ENCODE peak calls at places on chromosomes 12 and 14, in ten cellular contexts. One of them, this sample, is unnamed.

GRCh38 chr12:73421832-73422231 is 1115.8 kb upstream of the ATXN7L3B start:
- DNase-seq in uterus: no peak
- DNase-seq in ovary: no peak
- DNase-seq in fibroblast of lung: no peak
- DNase-seq in breast epithelium: no peak
- DNase-seq in endodermal cell: no peak
- DNase-seq in cardiac muscle cell: no peak
- DNase-seq in body of pancreas: no peak
- DNase-seq in adrenal gland: no peak
- DNase-seq in spleen: no peak
- DNase-seq in this sample: no peak

GRCh38 chr14:54718046-54718445 is 151.1 kb downstream of the SAMD4A start:
- DNase-seq in uterus: no peak
- DNase-seq in ovary: no peak
- DNase-seq in fibroblast of lung: peak; percentile 70
- DNase-seq in breast epithelium: no peak
- DNase-seq in endodermal cell: no peak
- DNase-seq in cardiac muscle cell: no peak
- DNase-seq in body of pancreas: no peak
- DNase-seq in adrenal gland: no peak
- DNase-seq in spleen: no peak
- DNase-seq in this sample: no peak

GRCh38 chr14:75803768-75804167 is 142.7 kb downstream of the TTLL5 start:
- DNase-seq in uterus: no peak
- DNase-seq in ovary: no peak
- DNase-seq in fibroblast of lung: no peak
- DNase-seq in breast epithelium: no peak
- DNase-seq in endodermal cell: no peak
- DNase-seq in cardiac muscle cell: peak; percentile 74
- DNase-seq in body of pancreas: no peak
- DNase-seq in adrenal gland: no peak
- DNase-seq in spleen: no peak
- DNase-seq in this sample: no peak

GRCh38 chr14:61569783-61570182 is 125.5 kb upstream of the HIF1A start:
- DNase-seq in uterus: no peak
- DNase-seq in ovary: no peak
- DNase-seq in fibroblast of lung: peak; percentile 92
- DNase-seq in breast epithelium: peak; percentile 66
- DNase-seq in endodermal cell: peak; percentile 17
- DNase-seq in cardiac muscle cell: peak; percentile 97
- DNase-seq in body of pancreas: peak; percentile 71
- DNase-seq in adrenal gland: peak; percentile 72
- DNase-seq in spleen: peak; percentile 86
- DNase-seq in this sample: no peak

GRCh38 chr12:131499864-131500190 is 211.1 kb upstream of the SFSWAP start:
- DNase-seq in uterus: no peak
- DNase-seq in ovary: no peak
- DNase-seq in fibroblast of lung: no peak
- DNase-seq in breast epithelium: no peak
- DNase-seq in endodermal cell: no peak
- DNase-seq in cardiac muscle cell: no peak
- DNase-seq in body of pancreas: no peak
- DNase-seq in adrenal gland: no peak
- DNase-seq in spleen: no peak
- DNase-seq in this sample: no peak

GRCh38 chr14:87632796-87633195 is 360.2 kb downstream of the GALC start:
- DNase-seq in uterus: no peak
- DNase-seq in ovary: no peak
- DNase-seq in fibroblast of lung: no peak
- DNase-seq in breast epithelium: no peak
- DNase-seq in endodermal cell: no peak
- DNase-seq in cardiac muscle cell: no peak
- DNase-seq in body of pancreas: no peak
- DNase-seq in adrenal gland: no peak
- DNase-seq in spleen: no peak
- DNase-seq in this sample: no peak

GRCh38 chr14:100438678-100439592 is 115.8 kb downstream of the SLC25A47 start:
- DNase-seq in uterus: peak; percentile 45
- DNase-seq in ovary: no peak
- DNase-seq in fibroblast of lung: peak; percentile 47
- DNase-seq in breast epithelium: peak; percentile 82
- DNase-seq in endodermal cell: peak; percentile 50
- DNase-seq in cardiac muscle cell: peak; percentile 50
- DNase-seq in body of pancreas: peak; percentile 31
- DNase-seq in adrenal gland: peak; percentile 90
- DNase-seq in spleen: no peak
- DNase-seq in this sample: peak; percentile 46

GRCh38 chr12:119307747-119308146 is 26.8 kb upstream of the CCDC60 start:
- DNase-seq in uterus: no peak
- DNase-seq in ovary: no peak
- DNase-seq in fibroblast of lung: no peak
- DNase-seq in breast epithelium: no peak
- DNase-seq in endodermal cell: no peak
- DNase-seq in cardiac muscle cell: no peak
- DNase-seq in body of pancreas: no peak
- DNase-seq in adrenal gland: no peak
- DNase-seq in spleen: no peak
- DNase-seq in this sample: no peak

DNA sequence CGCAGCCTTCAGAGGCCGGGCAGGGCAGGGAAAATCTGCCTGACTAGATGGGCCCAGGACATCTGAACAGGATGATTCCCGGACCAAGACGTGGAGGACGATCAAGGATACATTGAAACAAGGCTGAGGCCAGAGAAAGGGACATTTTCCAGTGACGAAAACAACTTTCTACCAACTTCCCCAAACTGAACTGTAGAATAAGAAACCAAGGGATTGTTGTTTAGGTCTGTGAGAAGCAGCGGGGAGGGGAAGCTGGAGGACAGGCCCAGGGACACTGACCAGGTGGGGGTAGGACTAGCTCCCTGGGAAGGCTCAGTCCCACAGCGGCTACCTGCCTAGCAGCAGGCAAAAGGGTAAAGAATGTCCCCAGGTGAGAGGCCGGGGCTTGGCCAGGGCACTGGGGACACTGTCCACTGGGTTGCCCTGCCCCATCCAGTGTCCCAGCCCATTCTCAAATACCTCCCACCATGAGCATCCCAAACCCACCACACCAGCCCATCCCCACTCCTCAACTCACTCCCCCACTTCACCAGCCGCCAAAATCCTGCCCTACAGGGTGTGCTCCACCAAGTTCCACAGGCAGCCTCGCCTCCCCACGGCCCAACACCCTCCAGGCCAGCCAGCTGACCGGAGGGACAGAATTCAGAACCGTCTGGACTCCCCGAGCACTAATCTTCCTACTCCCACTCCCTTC is 984 bp downstream of the TNFRSF1A start:
- DNase-seq in uterus: peak; percentile 30
- DNase-seq in ovary: no peak
- DNase-seq in fibroblast of lung: no peak
- DNase-seq in breast epithelium: no peak
- DNase-seq in endodermal cell: peak; percentile 68
- DNase-seq in cardiac muscle cell: no peak
- DNase-seq in body of pancreas: peak; percentile 10
- DNase-seq in adrenal gland: no peak
- DNase-seq in spleen: peak; percentile 85
- DNase-seq in this sample: no peak
- H3K4me1 ChIP-seq in uterus: peaks cover 23% of the 10 kb centered on the region
- H3K4me1 ChIP-seq in ovary: peaks cover 19% of the 10 kb centered on the region
- H3K4me1 ChIP-seq in fibroblast of lung: peaks cover 41% of the 10 kb centered on the region
- H3K4me1 ChIP-seq in breast epithelium: peaks cover 16% of the 10 kb centered on the region
- H3K4me1 ChIP-seq in endodermal cell: peaks cover 15% of the 10 kb centered on the region
- H3K4me1 ChIP-seq in cardiac muscle cell: peaks cover 39% of the 10 kb centered on the region
- H3K4me1 ChIP-seq in body of pancreas: peaks cover 62% of the 10 kb centered on the region
- H3K4me1 ChIP-seq in adrenal gland: peaks cover 53% of the 10 kb centered on the region
- H3K4me1 ChIP-seq in spleen: peaks cover 84% of the 10 kb centered on the region
- H3K4me1 ChIP-seq in this sample: peaks cover 19% of the 10 kb centered on the region

DNA sequence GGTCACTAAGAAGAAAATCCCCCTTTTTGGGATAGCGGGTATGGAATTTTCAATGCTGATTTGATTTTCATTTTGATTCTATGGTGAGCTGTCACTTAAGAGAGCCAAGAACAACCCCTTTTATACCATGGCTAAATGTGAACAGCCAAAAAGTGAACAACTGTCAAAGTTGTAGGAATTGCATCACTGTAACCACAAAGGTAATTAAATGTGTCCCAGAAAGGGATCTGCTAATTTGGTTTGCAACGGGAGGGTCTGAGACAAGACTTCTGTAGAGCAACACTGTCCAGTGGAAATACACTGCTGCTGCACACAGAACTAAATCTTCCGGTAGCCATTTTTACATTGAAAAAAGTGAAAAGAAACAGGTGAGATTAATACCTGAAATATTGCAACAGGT is 14.6 kb downstream of the CHST11 start:
- DNase-seq in uterus: no peak
- DNase-seq in ovary: no peak
- DNase-seq in fibroblast of lung: no peak
- DNase-seq in breast epithelium: no peak
- DNase-seq in endodermal cell: no peak
- DNase-seq in cardiac muscle cell: no peak
- DNase-seq in body of pancreas: no peak
- DNase-seq in adrenal gland: no peak
- DNase-seq in spleen: no peak
- DNase-seq in this sample: no peak
- H3K4me3 ChIP-seq in uterus: no peak overlapping the region
- H3K4me3 ChIP-seq in ovary: no peak overlapping the region
- H3K4me3 ChIP-seq in fibroblast of lung: no peak overlapping the region
- H3K4me3 ChIP-seq in breast epithelium: no peak overlapping the region
- H3K4me3 ChIP-seq in endodermal cell: no peak overlapping the region
- H3K4me3 ChIP-seq in cardiac muscle cell: no peak overlapping the region
- H3K4me3 ChIP-seq in body of pancreas: no peak overlapping the region
- H3K4me3 ChIP-seq in adrenal gland: no peak overlapping the region
- H3K4me3 ChIP-seq in spleen: no peak overlapping the region
- H3K4me3 ChIP-seq in this sample: no peak overlapping the region

GRCh38 chr14:104738375-104739019 is 14.4 kb upstream of the SIVA1 start:
- DNase-seq in uterus: no peak
- DNase-seq in ovary: no peak
- DNase-seq in fibroblast of lung: no peak
- DNase-seq in breast epithelium: no peak
- DNase-seq in endodermal cell: no peak
- DNase-seq in cardiac muscle cell: no peak
- DNase-seq in body of pancreas: no peak
- DNase-seq in adrenal gland: no peak
- DNase-seq in spleen: no peak
- DNase-seq in this sample: no peak

GRCh38 chr14:104741108-104741802 is 11.7 kb upstream of the SIVA1 start:
- DNase-seq in uterus: no peak
- DNase-seq in ovary: no peak
- DNase-seq in fibroblast of lung: no peak
- DNase-seq in breast epithelium: no peak
- DNase-seq in endodermal cell: no peak
- DNase-seq in cardiac muscle cell: no peak
- DNase-seq in body of pancreas: no peak
- DNase-seq in adrenal gland: no peak
- DNase-seq in spleen: no peak
- DNase-seq in this sample: no peak

GRCh38 chr14:104741803-104742251 is 11.1 kb upstream of the SIVA1 start:
- DNase-seq in uterus: no peak
- DNase-seq in ovary: no peak
- DNase-seq in fibroblast of lung: no peak
- DNase-seq in breast epithelium: no peak
- DNase-seq in endodermal cell: no peak
- DNase-seq in cardiac muscle cell: no peak
- DNase-seq in body of pancreas: no peak
- DNase-seq in adrenal gland: no peak
- DNase-seq in spleen: peak; percentile 72
- DNase-seq in this sample: no peak

GRCh38 chr14:104739026-104739425 is 13.9 kb upstream of the SIVA1 start:
- DNase-seq in uterus: no peak
- DNase-seq in ovary: no peak
- DNase-seq in fibroblast of lung: no peak
- DNase-seq in breast epithelium: no peak
- DNase-seq in endodermal cell: no peak
- DNase-seq in cardiac muscle cell: no peak
- DNase-seq in body of pancreas: no peak
- DNase-seq in adrenal gland: no peak
- DNase-seq in spleen: no peak
- DNase-seq in this sample: no peak

DNA sequence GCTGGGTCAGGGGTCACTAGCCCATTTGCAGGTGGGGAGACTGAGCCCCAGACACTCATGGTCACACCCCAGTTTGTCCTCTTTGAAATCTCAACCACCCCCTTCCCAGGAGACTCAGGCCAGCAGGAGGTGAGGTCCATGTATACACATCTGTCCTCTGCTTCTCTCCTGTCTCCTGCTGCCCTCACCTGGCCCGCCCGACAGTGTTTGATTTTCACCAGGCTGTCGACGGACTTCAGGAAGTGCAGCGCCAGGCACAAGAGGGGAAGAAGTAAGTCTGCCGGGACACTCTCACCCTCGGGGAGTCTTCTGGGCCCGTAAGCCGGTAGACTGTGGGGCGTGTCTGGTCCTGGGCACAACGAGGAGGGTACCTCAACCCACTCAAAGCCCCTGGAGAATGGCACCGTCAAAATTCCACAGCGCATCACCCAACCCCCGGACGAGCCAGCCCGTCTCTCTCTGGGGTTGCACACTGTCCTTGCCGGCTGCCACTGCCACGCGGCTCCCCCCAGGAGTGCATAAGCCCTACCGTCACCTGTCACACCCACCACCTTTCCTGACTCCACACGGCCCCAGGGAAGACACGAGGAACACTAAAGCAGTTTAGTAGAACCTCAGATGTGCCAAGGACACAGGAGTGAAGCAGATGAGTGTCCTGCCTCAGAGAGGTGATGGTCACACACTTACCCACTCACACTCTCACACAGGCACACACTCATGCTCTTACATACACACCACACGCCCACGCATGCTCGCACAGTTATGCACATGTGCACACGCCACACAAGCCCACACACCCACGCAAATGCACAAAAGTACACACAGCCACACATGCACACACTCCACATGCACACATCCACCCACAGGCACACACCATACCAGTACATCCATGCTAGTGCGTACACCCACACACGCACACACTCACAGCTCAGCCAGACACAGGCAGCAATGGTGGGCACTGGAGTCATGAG is 13.1 kb upstream of the SIVA1 start:
- DNase-seq in uterus: no peak
- DNase-seq in ovary: no peak
- DNase-seq in fibroblast of lung: no peak
- DNase-seq in breast epithelium: no peak
- DNase-seq in endodermal cell: no peak
- DNase-seq in cardiac muscle cell: no peak
- DNase-seq in body of pancreas: no peak
- DNase-seq in adrenal gland: no peak
- DNase-seq in spleen: no peak
- DNase-seq in this sample: no peak
- TF ChIP-seq CTCF in uterus: no peak
- TF ChIP-seq CTCF in ovary: no peak
- TF ChIP-seq CTCF in fibroblast of lung: no peak
- TF ChIP-seq CTCF in breast epithelium: no peak
- TF ChIP-seq CTCF in endodermal cell: no peak
- TF ChIP-seq CTCF in cardiac muscle cell: no peak
- TF ChIP-seq CTCF in body of pancreas: no peak
- TF ChIP-seq CTCF in adrenal gland: no peak
- TF ChIP-seq CTCF in spleen: no peak
- TF ChIP-seq CTCF in this sample: no peak

GRCh38 chr12:2125651-2126050 is 72.9 kb downstream of the CACNA1C start:
- DNase-seq in uterus: no peak
- DNase-seq in ovary: no peak
- DNase-seq in fibroblast of lung: no peak
- DNase-seq in breast epithelium: no peak
- DNase-seq in endodermal cell: no peak
- DNase-seq in cardiac muscle cell: no peak
- DNase-seq in body of pancreas: no peak
- DNase-seq in adrenal gland: no peak
- DNase-seq in spleen: no peak
- DNase-seq in this sample: no peak

GRCh38 chr12:2126676-2127406 is 74.1 kb downstream of the CACNA1C start:
- DNase-seq in uterus: no peak
- DNase-seq in ovary: no peak
- DNase-seq in fibroblast of lung: no peak
- DNase-seq in breast epithelium: no peak
- DNase-seq in endodermal cell: no peak
- DNase-seq in cardiac muscle cell: no peak
- DNase-seq in body of pancreas: no peak
- DNase-seq in adrenal gland: no peak
- DNase-seq in spleen: peak; percentile 37
- DNase-seq in this sample: no peak

GRCh38 chr12:2120982-2121758 is 68.4 kb downstream of the CACNA1C start:
- DNase-seq in uterus: no peak
- DNase-seq in ovary: no peak
- DNase-seq in fibroblast of lung: no peak
- DNase-seq in breast epithelium: no peak
- DNase-seq in endodermal cell: no peak
- DNase-seq in cardiac muscle cell: no peak
- DNase-seq in body of pancreas: no peak
- DNase-seq in adrenal gland: no peak
- DNase-seq in spleen: no peak
- DNase-seq in this sample: no peak

GRCh38 chr12:2129076-2129475 is 76.3 kb downstream of the CACNA1C start:
- DNase-seq in uterus: no peak
- DNase-seq in ovary: no peak
- DNase-seq in fibroblast of lung: no peak
- DNase-seq in breast epithelium: no peak
- DNase-seq in endodermal cell: no peak
- DNase-seq in cardiac muscle cell: peak; percentile 10
- DNase-seq in body of pancreas: no peak
- DNase-seq in adrenal gland: peak; percentile 64
- DNase-seq in spleen: no peak
- DNase-seq in this sample: no peak

GRCh38 chr12:2124466-2125023 is 71.8 kb downstream of the CACNA1C start:
- DNase-seq in uterus: no peak
- DNase-seq in ovary: no peak
- DNase-seq in fibroblast of lung: no peak
- DNase-seq in breast epithelium: no peak
- DNase-seq in endodermal cell: no peak
- DNase-seq in cardiac muscle cell: no peak
- DNase-seq in body of pancreas: no peak
- DNase-seq in adrenal gland: no peak
- DNase-seq in spleen: peak; percentile 24
- DNase-seq in this sample: no peak
- H3K4me1 ChIP-seq in uterus: no peaks in the 10 kb centered on the region
- H3K4me1 ChIP-seq in ovary: peaks cover 2% of the 10 kb centered on the region
- H3K4me1 ChIP-seq in fibroblast of lung: peaks cover 12% of the 10 kb centered on the region
- H3K4me1 ChIP-seq in breast epithelium: no peaks in the 10 kb centered on the region
- H3K4me1 ChIP-seq in endodermal cell: no peaks in the 10 kb centered on the region
- H3K4me1 ChIP-seq in cardiac muscle cell: peaks cover 4% of the 10 kb centered on the region
- H3K4me1 ChIP-seq in body of pancreas: no peaks in the 10 kb centered on the region
- H3K4me1 ChIP-seq in adrenal gland: no peaks in the 10 kb centered on the region
- H3K4me1 ChIP-seq in spleen: no peaks in the 10 kb centered on the region
- H3K4me1 ChIP-seq in this sample: no peaks in the 10 kb centered on the region